ENCODE peak calls at places on chromosomes 16 and 17, in six cellular contexts. A is type B pancreatic cell; F is NCI-H2081; U is retina; H is stimulated activated CD4-positive, alpha-beta T cell treated with anti-CD3 and anti-CD28 coated beads, Interleukin-15, amount 100 ng/mL, for 1 hour; I is HTR-8/SVneo. D is an unnamed sample.

GRCh38 chr17:73209436-73209835 is 16.6 kb downstream of the COG1 start:
- DNase-seq in A (no peak), I (no peak), F (no peak), H (no peak), U (no peak), D (no peak)

GRCh38 chr16:2250652-2251280 is 621 bp downstream of the ECI1 start:
- DNase-seq in U (peak; percentile 51), I (no peak), F (no peak), H (no peak), A (no peak), D (peak; percentile 42)

GRCh38 chr16:64545769-64546168 is 576.1 kb downstream of the CDH11 start:
- DNase-seq in I (no peak), H (no peak), A (no peak), F (no peak), U (no peak), D (peak; percentile 34)

GRCh38 chr17:63740464-63741181 is 976 bp downstream of the STRADA start:
- DNase-seq in F (peak; percentile 22), A (no peak), H (no peak), I (peak; percentile 13), U (peak; percentile 1), D (no peak)

GRCh38 chr16:73361061-73361460 is 313.1 kb upstream of the ZFHX3 start:
- DNase-seq in A (no peak), H (no peak), U (no peak), F (no peak), I (no peak), D (no peak)

GRCh38 chr17:40298726-40299125 is 10.3 kb upstream of the RARA start:
- DNase-seq in U (no peak), I (no peak), H (no peak), F (no peak), A (no peak), D (no peak)

GRCh38 chr16:85473909-85474640 is 139.0 kb upstream of the GSE1 start:
- DNase-seq in H (no peak), I (no peak), A (no peak), U (peak; percentile 74), F (peak; percentile 66), D (no peak)

GRCh38 chr16:70691223-70692129 is 5.6 kb upstream of the MTSS2 start:
- DNase-seq in A (no peak), F (no peak), I (no peak), U (peak; percentile 66), H (no peak), D (peak; percentile 87)

GRCh38 chr17:82939213-82940030 is 99.6 kb upstream of the ZNF750 start:
- DNase-seq in U (no peak), H (no peak), F (no peak), I (no peak), A (peak; percentile 44), D (no peak)

GRCh38 chr17:79933863-79934652 is 94.8 kb upstream of the CBX4 start:
- DNase-seq in I (peak; percentile 32), U (peak; percentile 2), F (peak; percentile 39), A (no peak), H (no peak), D (no peak)

GRCh38 chr17:38853292-38854219 is at the start of gene RPL23:
- DNase-seq in F (peak; percentile 99), H (peak; percentile 77), A (peak; percentile 92), I (peak; percentile 95), U (peak; percentile 98), D (peak; percentile 95)

GRCh38 chr16:55240933-55241332 is 83.1 kb upstream of the IRX6 start:
- DNase-seq in H (no peak), U (peak; percentile 56), I (no peak), A (no peak), F (no peak), D (no peak)

GRCh38 chr16:25419123-25419522 is 161.5 kb upstream of the ZKSCAN2 start:
- DNase-seq in U (peak; percentile 8), F (no peak), H (no peak), I (no peak), A (no peak), D (no peak)